ENCODE peak calls at places on chromosomes 4 and X, in ten cellular contexts. M, F, Q, J, G, I, X, T, S and R are unnamed samples.

GRCh38 chr4:14984452-14984851 is 17.8 kb upstream of the CPEB2 start:
- DNase-seq in M (peak), F (no peak), Q (no peak), J (peak), G (no peak), I (no peak), X (no peak), T (no peak), S (no peak), R (no peak)

GRCh38 chr4:54378461-54378860 is 149.4 kb downstream of the PDGFRA start:
- DNase-seq in M (no peak), F (no peak), Q (no peak), J (peak), G (peak), I (no peak), X (no peak), T (no peak), S (no peak), R (no peak)

GRCh38 chrX:22950278-22951266 is 49.2 kb upstream of the DDX53 start:
- DNase-seq in M (peak), F (no peak), Q (peak), J (peak), G (peak), I (no peak), X (peak), T (no peak), S (no peak), R (peak)

GRCh38 chr4:48968814-48969213 is 17.3 kb upstream of the CWH43 start:
- DNase-seq in M (peak), F (no peak), Q (no peak), J (peak), G (peak), I (no peak), X (peak), T (no peak), S (no peak), R (no peak)

GRCh38 chrX:26026179-26026578 is 112.0 kb upstream of the MAGEB18 start:
- DNase-seq in M (peak), F (no peak), Q (no peak), J (peak), G (no peak), I (no peak), X (no peak), T (no peak), S (no peak), R (no peak)

GRCh38 chr4:78691333-78691732 is 84.8 kb upstream of the BMP2K start:
- DNase-seq in M (no peak), F (no peak), Q (no peak), J (peak), G (no peak), I (no peak), X (no peak), T (no peak), S (no peak), R (no peak)

GRCh38 chrX:41085105-41085882 is at the start of gene USP9X:
- DNase-seq in M (peak), F (peak), Q (peak), J (peak), G (peak), I (peak), X (peak), T (peak), S (peak), R (peak)

GRCh38 chrX:18668468-18668867 is 3.4 kb downstream of the RS1 start:
- DNase-seq in M (no peak), F (no peak), Q (no peak), J (no peak), G (no peak), I (no peak), X (no peak), T (no peak), S (no peak), R (no peak)

GRCh38 chr4:138192113-138192512 is 50.0 kb downstream of the SLC7A11 start:
- DNase-seq in M (no peak), F (no peak), Q (no peak), J (peak), G (peak), I (no peak), X (no peak), T (no peak), S (no peak), R (peak)

GRCh38 chrX:50161143-50161542 is 39.7 kb downstream of the AKAP4 start:
- DNase-seq in M (no peak), F (no peak), Q (no peak), J (peak), G (peak), I (no peak), X (no peak), T (no peak), S (no peak), R (no peak)

GRCh38 chrX:53048169-53049126 is at the start of gene GPR173:
- DNase-seq in M (peak), F (peak), Q (peak), J (peak), G (peak), I (no peak), X (peak), T (peak), S (peak), R (peak)

GRCh38 chrX:87578978-87579377 is 61.4 kb downstream of the KLHL4 start:
- DNase-seq in M (peak), F (no peak), Q (no peak), J (peak), G (no peak), I (no peak), X (no peak), T (no peak), S (no peak), R (no peak)

GRCh38 chrX:18389968-18390367 is 35.4 kb upstream of the CDKL5 start:
- DNase-seq in M (no peak), F (no peak), Q (no peak), J (no peak), G (no peak), I (no peak), X (no peak), T (no peak), S (no peak), R (no peak)

GRCh38 chrX:34467437-34467836 is 189.6 kb downstream of the TMEM47 start:
- DNase-seq in M (no peak), F (no peak), Q (no peak), J (peak), G (no peak), I (no peak), X (no peak), T (no peak), S (no peak), R (no peak)

GRCh38 chr4:27024807-27025206 is 164.2 kb downstream of the STIM2 start:
- DNase-seq in M (no peak), F (no peak), Q (no peak), J (no peak), G (no peak), I (no peak), X (no peak), T (no peak), S (peak), R (no peak)

GRCh38 chr4:80172203-80172602 is 25.1 kb upstream of the PRDM8 start:
- DNase-seq in M (no peak), F (no peak), Q (no peak), J (no peak), G (no peak), I (no peak), X (no peak), T (no peak), S (no peak), R (no peak)

GRCh38 chr4:16505726-16506125 is 279.5 kb upstream of the TAPT1 start:
- DNase-seq in M (peak), F (no peak), Q (no peak), J (peak), G (peak), I (no peak), X (no peak), T (no peak), S (peak), R (no peak)

GRCh38 chr4:188727746-188728145 is 588.5 kb downstream of the TRIML1 start:
- DNase-seq in M (no peak), F (no peak), Q (no peak), J (no peak), G (peak), I (no peak), X (no peak), T (no peak), S (no peak), R (no peak)

GRCh38 chrX:136397001-136397400 is 90.7 kb upstream of the BRS3 start:
- DNase-seq in M (no peak), F (no peak), Q (no peak), J (no peak), G (no peak), I (no peak), X (no peak), T (no peak), S (peak), R (no peak)

GRCh38 chr4:10032625-10033024 is 11.3 kb upstream of the SLC2A9 start:
- DNase-seq in M (peak), F (no peak), Q (no peak), J (peak), G (peak), I (no peak), X (peak), T (no peak), S (peak), R (no peak)

GRCh38 chr4:68599150-68599549 is 23.0 kb upstream of the UGT2B17 start:
- DNase-seq in M (no peak), F (no peak), Q (no peak), J (no peak), G (no peak), I (no peak), X (no peak), T (no peak), S (no peak), R (no peak)

GRCh38 chrX:54808605-54809483 is 1.3 kb downstream of the MAGED2 start:
- DNase-seq in M (peak), F (peak), Q (peak), J (peak), G (peak), I (peak), X (peak), T (peak), S (peak), R (peak)

GRCh38 chr4:70902577-70903281 is 560 bp downstream of the MOB1B start:
- DNase-seq in M (peak), F (no peak), Q (peak), J (peak), G (peak), I (no peak), X (no peak), T (peak), S (no peak), R (no peak)

GRCh38 chr4:81688085-81688484 is 216.4 kb upstream of the RASGEF1B start:
- DNase-seq in M (peak), F (no peak), Q (no peak), J (peak), G (no peak), I (no peak), X (no peak), T (no peak), S (no peak), R (no peak)

GRCh38 chrX:150366951-150367545 is 3.9 kb downstream of the MAMLD1 start:
- DNase-seq in M (peak), F (no peak), Q (no peak), J (peak), G (peak), I (no peak), X (no peak), T (no peak), S (no peak), R (no peak)

GRCh38 chrX:17707731-17708130 is 29.6 kb upstream of the SCML1 start:
- DNase-seq in M (no peak), F (no peak), Q (no peak), J (no peak), G (no peak), I (no peak), X (no peak), T (no peak), S (no peak), R (no peak)

GRCh38 chr4:107283587-107284559 is 247.8 kb upstream of the DKK2 start:
- DNase-seq in M (peak), F (no peak), Q (no peak), J (peak), G (peak), I (peak), X (peak), T (no peak), S (peak), R (peak)

GRCh38 chr4:71304289-71304850 is 34.5 kb upstream of the SLC4A4 start:
- DNase-seq in M (no peak), F (no peak), Q (no peak), J (peak), G (no peak), I (no peak), X (no peak), T (no peak), S (no peak), R (no peak)

GRCh38 chrX:129594781-129595180 is 54.7 kb downstream of the OCRL start:
- DNase-seq in M (no peak), F (no peak), Q (no peak), J (no peak), G (no peak), I (peak), X (no peak), T (no peak), S (no peak), R (no peak)

GRCh38 chrX:44072631-44073030 is 99.4 kb upstream of the NDP start:
- DNase-seq in M (no peak), F (no peak), Q (no peak), J (no peak), G (no peak), I (no peak), X (no peak), T (no peak), S (no peak), R (no peak)

GRCh38 chrX:153539171-153539978 is 21.9 kb downstream of the ATP2B3 start:
- DNase-seq in M (peak), F (peak), Q (peak), J (peak), G (peak), I (peak), X (no peak), T (peak), S (peak), R (peak)

GRCh38 chrX:7093305-7093704 is 54.2 kb upstream of the STS start:
- DNase-seq in M (no peak), F (no peak), Q (no peak), J (no peak), G (no peak), I (no peak), X (no peak), T (no peak), S (no peak), R (no peak)

GRCh38 chr4:155062948-155063347 is 145.5 kb upstream of the NPY2R start:
- DNase-seq in M (peak), F (no peak), Q (no peak), J (no peak), G (no peak), I (no peak), X (no peak), T (no peak), S (no peak), R (no peak)

GRCh38 chr4:155072417-155072816 is 136.0 kb upstream of the NPY2R start:
- DNase-seq in M (no peak), F (no peak), Q (no peak), J (no peak), G (no peak), I (no peak), X (no peak), T (no peak), S (no peak), R (no peak)

GRCh38 chr4:155060873-155061272 is 147.6 kb upstream of the NPY2R start:
- DNase-seq in M (no peak), F (no peak), Q (no peak), J (no peak), G (no peak), I (no peak), X (no peak), T (no peak), S (no peak), R (no peak)

GRCh38 chr4:155071962-155072361 is 136.5 kb upstream of the NPY2R start:
- DNase-seq in M (no peak), F (no peak), Q (no peak), J (no peak), G (no peak), I (no peak), X (no peak), T (no peak), S (no peak), R (no peak)

DNA sequence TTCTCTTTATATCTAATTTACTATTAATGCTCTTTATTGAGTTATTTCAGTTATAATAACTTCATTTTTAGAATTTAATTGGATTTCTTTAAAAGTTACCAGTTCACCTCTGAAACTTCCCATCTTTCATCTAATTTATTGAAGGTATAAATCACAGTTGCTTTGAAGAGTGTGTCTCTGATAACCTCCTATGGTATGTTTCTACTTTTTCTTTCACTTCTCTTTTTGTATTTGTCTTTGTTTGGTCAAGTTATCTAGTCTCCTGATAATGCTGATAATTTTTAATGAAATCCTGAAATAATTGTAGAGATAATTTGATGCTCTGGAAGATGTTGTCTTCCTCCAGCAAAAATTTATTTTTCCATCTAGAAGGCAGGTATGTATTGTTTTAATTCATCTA is 141.6 kb upstream of the NPY2R start:
- DNase-seq in M (no peak), F (no peak), Q (no peak), J (no peak), G (no peak), I (no peak), X (no peak), T (no peak), S (no peak), R (no peak)
- H3K4me3 ChIP-seq in M (no peak), F (no peak), Q (no peak), J (no peak), G (no peak), I (no peak), X (no peak), T (no peak), S (no peak), R (no peak)

DNA sequence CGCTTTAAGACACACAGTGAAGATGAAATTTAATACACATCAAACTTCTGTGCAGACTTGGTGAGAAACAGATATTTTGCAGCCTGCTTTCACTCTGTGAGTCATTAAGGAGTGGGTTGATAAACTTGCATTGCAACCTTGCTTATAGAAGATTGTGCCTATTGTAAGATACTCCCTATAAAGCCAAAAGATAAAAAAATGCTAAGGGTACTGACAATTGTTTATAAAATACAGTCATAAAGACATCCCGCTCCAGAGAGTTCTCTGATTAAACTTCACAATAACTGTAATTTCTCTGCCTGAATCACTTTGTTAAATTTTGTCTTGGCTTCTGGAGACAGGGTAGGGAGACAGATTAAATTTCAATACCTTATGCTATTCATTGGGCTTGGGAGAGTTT is 49.1 kb downstream of the GALNT7 start:
- DNase-seq in M (peak), F (no peak), Q (no peak), J (peak), G (peak), I (no peak), X (peak), T (no peak), S (no peak), R (no peak)
- TF ChIP-seq CTCF in M (no peak), F (no peak), Q (no peak), J (no peak), G (no peak), I (no peak), X (no peak), T (no peak), S (no peak), R (no peak)

DNA sequence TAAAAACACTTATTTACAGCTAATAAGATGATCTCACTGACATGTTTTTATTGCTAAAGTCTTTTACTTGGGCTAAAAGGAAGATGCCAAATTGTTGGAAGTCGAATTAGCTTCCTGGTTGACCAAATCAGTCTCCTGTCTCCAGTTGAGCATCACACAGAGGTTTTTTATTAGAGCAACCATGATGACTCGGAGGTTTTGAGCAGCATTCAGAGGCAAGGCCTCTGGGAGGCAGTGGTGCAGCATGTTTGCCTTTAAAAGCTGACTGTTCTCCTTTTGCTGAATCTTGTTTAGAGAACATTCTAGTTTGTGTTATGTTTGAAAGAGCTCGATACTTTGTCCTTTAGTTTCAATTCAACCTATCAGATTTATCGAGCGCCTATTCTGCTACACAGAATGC is 2.1 kb downstream of the UCHL1 start:
- DNase-seq in M (peak), F (no peak), Q (no peak), J (peak), G (peak), I (no peak), X (peak), T (no peak), S (peak), R (peak)
- H3K4me3 ChIP-seq in M (peak), F (no peak), Q (no peak), J (no peak), G (peak), I (no peak), X (no peak), T (no peak), S (peak), R (peak)

GRCh38 chrX:27619975-27620374 is 29.8 kb downstream of the DCAF8L2 start:
- DNase-seq in M (peak), F (no peak), Q (no peak), J (peak), G (peak), I (no peak), X (no peak), T (no peak), S (no peak), R (no peak)
- TF ChIP-seq CTCF in M (peak), F (peak), Q (peak), J (peak), G (peak), I (no peak), X (no peak), T (no peak), S (peak), R (no peak)

DNA sequence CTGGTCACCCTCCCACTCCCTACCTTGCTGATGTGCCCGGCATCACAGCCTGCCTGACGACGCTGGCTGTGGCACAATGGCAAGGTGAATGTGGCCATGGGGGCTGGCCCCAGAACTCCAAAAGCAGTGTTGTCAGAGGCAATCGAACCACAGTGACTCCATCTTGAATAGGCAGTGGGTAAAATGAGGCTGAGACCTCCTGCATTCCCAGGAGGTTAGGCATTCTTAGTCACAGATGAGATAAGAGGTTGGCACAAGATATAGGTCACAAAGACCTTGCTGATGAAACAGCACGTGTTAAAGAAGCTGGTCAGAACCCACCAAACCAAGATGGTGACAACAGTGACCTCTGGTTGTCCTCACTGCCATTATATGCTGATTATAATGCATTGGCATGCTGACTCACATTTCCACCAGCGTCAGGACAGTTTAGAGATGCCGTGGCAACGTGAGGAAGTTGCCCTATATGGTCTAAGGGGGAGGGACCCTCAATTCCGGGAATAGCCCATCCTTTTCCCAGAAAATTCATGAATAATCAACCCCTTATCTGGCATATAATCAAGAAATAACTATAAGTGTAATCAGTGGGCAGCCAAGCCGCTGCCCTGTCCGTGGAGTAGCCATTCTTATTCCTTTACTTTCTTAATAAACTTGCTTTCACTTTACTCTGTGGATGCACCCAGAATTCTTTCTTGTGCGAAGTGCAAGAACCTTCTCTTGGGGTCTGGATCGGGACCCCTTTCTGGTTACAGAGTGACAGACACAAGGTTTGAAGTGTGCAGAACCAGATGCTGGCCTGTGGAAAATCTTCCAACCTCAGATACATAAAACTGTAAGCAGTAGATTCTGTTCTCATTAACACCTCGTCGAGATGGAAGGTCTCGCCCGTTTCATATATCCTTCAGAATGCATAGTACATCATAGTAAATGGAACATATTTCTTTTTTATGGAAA is 26.8 kb upstream of the CLDN24 start:
- DNase-seq in M (peak), F (no peak), Q (no peak), J (peak), G (peak), I (no peak), X (peak), T (no peak), S (no peak), R (peak)
- H3K4me3 ChIP-seq in M (no peak), F (no peak), Q (no peak), J (no peak), G (no peak), I (no peak), X (peak), T (no peak), S (no peak), R (peak)

GRCh38 chr4:102604222-102604940 is 103.2 kb downstream of the NFKB1 start:
- DNase-seq in M (no peak), F (no peak), Q (no peak), J (no peak), G (no peak), I (no peak), X (no peak), T (no peak), S (no peak), R (no peak)
- TF ChIP-seq CTCF in M (no peak), F (no peak), Q (no peak), J (no peak), G (no peak), I (no peak), X (no peak), T (no peak), S (no peak), R (no peak)

GRCh38 chrX:74923942-74924448 is 1.3 kb downstream of the NEXMIF start:
- DNase-seq in M (no peak), F (no peak), Q (peak), J (no peak), G (no peak), I (no peak), X (no peak), T (peak), S (no peak), R (no peak)
- H3K4me3 ChIP-seq in M (no peak), F (peak), Q (peak), J (no peak), G (no peak), I (no peak), X (no peak), T (peak), S (peak), R (no peak)